ENCODE peak calls at places on chromosomes 4 and X, in nine cellular contexts. One of them, this sample, is unnamed.

GRCh38 chr4:27807207-27807606 is 946.6 kb downstream of the STIM2 start:
- DNase-seq in lower leg skin: no peak
- DNase-seq in endothelial cell of umbilical vein: no peak
- DNase-seq in NCI-H460: no peak
- DNase-seq in pancreas: no peak
- DNase-seq in lung microvascular endothelial cell: no peak
- DNase-seq in heart right ventricle: no peak
- DNase-seq in T-helper 2 cell: no peak
- DNase-seq in T-cell: no peak
- DNase-seq in this sample: no peak

GRCh38 chrX:118807151-118808017 is 16.2 kb upstream of the ZCCHC12 start:
- DNase-seq in T-helper 2 cell: no peak
- DNase-seq in lung microvascular endothelial cell: peak; percentile 75
- DNase-seq in lower leg skin: no peak
- DNase-seq in T-cell: peak; percentile 28
- DNase-seq in pancreas: no peak
- DNase-seq in endothelial cell of umbilical vein: peak; percentile 50
- DNase-seq in NCI-H460: peak; percentile 55
- DNase-seq in heart right ventricle: peak; percentile 17
- DNase-seq in this sample: peak; percentile 65

GRCh38 chr4:3261411-3262207 is 12.7 kb downstream of the MSANTD1 start:
- DNase-seq in lung microvascular endothelial cell: no peak
- DNase-seq in T-cell: no peak
- DNase-seq in pancreas: no peak
- DNase-seq in lower leg skin: peak; percentile 81
- DNase-seq in endothelial cell of umbilical vein: no peak
- DNase-seq in NCI-H460: no peak
- DNase-seq in T-helper 2 cell: no peak
- DNase-seq in heart right ventricle: peak; percentile 2
- DNase-seq in this sample: no peak

GRCh38 chr4:182885738-182886077 is 31.5 kb downstream of the DCTD start:
- DNase-seq in T-cell: no peak
- DNase-seq in pancreas: no peak
- DNase-seq in NCI-H460: no peak
- DNase-seq in lower leg skin: no peak
- DNase-seq in heart right ventricle: no peak
- DNase-seq in lung microvascular endothelial cell: no peak
- DNase-seq in T-helper 2 cell: no peak
- DNase-seq in endothelial cell of umbilical vein: no peak
- DNase-seq in this sample: no peak

GRCh38 chr4:28788929-28789490 is 1928.4 kb downstream of the STIM2 start:
- DNase-seq in lower leg skin: no peak
- DNase-seq in T-cell: no peak
- DNase-seq in NCI-H460: no peak
- DNase-seq in heart right ventricle: no peak
- DNase-seq in lung microvascular endothelial cell: no peak
- DNase-seq in pancreas: no peak
- DNase-seq in endothelial cell of umbilical vein: no peak
- DNase-seq in T-helper 2 cell: no peak
- DNase-seq in this sample: no peak

GRCh38 chr4:170017252-170017651 is 8.9 kb downstream of the MFAP3L start:
- DNase-seq in T-helper 2 cell: no peak
- DNase-seq in lung microvascular endothelial cell: no peak
- DNase-seq in lower leg skin: no peak
- DNase-seq in T-cell: no peak
- DNase-seq in pancreas: no peak
- DNase-seq in heart right ventricle: no peak
- DNase-seq in NCI-H460: no peak
- DNase-seq in endothelial cell of umbilical vein: no peak
- DNase-seq in this sample: no peak

GRCh38 chr4:95155759-95156451 is 392.9 kb downstream of the UNC5C start:
- DNase-seq in NCI-H460: peak; percentile 22
- DNase-seq in heart right ventricle: no peak
- DNase-seq in T-helper 2 cell: no peak
- DNase-seq in lung microvascular endothelial cell: peak; percentile 38
- DNase-seq in T-cell: no peak
- DNase-seq in pancreas: no peak
- DNase-seq in lower leg skin: no peak
- DNase-seq in endothelial cell of umbilical vein: peak; percentile 52
- DNase-seq in this sample: peak; percentile 42

GRCh38 chr4:88629826-88630225 is 37.5 kb downstream of the HERC3 start:
- DNase-seq in T-helper 2 cell: no peak
- DNase-seq in NCI-H460: no peak
- DNase-seq in T-cell: no peak
- DNase-seq in pancreas: no peak
- DNase-seq in lung microvascular endothelial cell: no peak
- DNase-seq in lower leg skin: no peak
- DNase-seq in endothelial cell of umbilical vein: no peak
- DNase-seq in heart right ventricle: no peak
- DNase-seq in this sample: no peak

GRCh38 chrX:77061022-77061421 is 386.2 kb upstream of the FGF16 start:
- DNase-seq in lung microvascular endothelial cell: no peak
- DNase-seq in heart right ventricle: no peak
- DNase-seq in T-cell: no peak
- DNase-seq in lower leg skin: no peak
- DNase-seq in NCI-H460: no peak
- DNase-seq in endothelial cell of umbilical vein: no peak
- DNase-seq in pancreas: no peak
- DNase-seq in T-helper 2 cell: no peak
- DNase-seq in this sample: no peak

GRCh38 chr4:162912482-162912881 is 254.2 kb downstream of the NAF1 start:
- DNase-seq in lower leg skin: no peak
- DNase-seq in NCI-H460: no peak
- DNase-seq in lung microvascular endothelial cell: no peak
- DNase-seq in endothelial cell of umbilical vein: no peak
- DNase-seq in pancreas: no peak
- DNase-seq in heart right ventricle: no peak
- DNase-seq in T-cell: no peak
- DNase-seq in T-helper 2 cell: no peak
- DNase-seq in this sample: no peak

GRCh38 chr4:53558981-53559620 is 32.2 kb downstream of the LNX1 start:
- DNase-seq in T-cell: no peak
- DNase-seq in lower leg skin: no peak
- DNase-seq in lung microvascular endothelial cell: peak; percentile 50
- DNase-seq in endothelial cell of umbilical vein: peak; percentile 44
- DNase-seq in T-helper 2 cell: no peak
- DNase-seq in pancreas: no peak
- DNase-seq in heart right ventricle: no peak
- DNase-seq in NCI-H460: no peak
- DNase-seq in this sample: no peak

GRCh38 chr4:113383111-113383785 is 333.8 kb downstream of the ANK2 start:
- DNase-seq in endothelial cell of umbilical vein: peak; percentile 82
- DNase-seq in T-helper 2 cell: no peak
- DNase-seq in pancreas: no peak
- DNase-seq in lung microvascular endothelial cell: peak; percentile 84
- DNase-seq in heart right ventricle: peak; percentile 55
- DNase-seq in T-cell: no peak
- DNase-seq in lower leg skin: no peak
- DNase-seq in NCI-H460: no peak
- DNase-seq in this sample: peak; percentile 97

GRCh38 chr4:184978211-184978610 is 40.1 kb upstream of the HELT start:
- DNase-seq in NCI-H460: peak; percentile 6
- DNase-seq in lower leg skin: peak; percentile 72
- DNase-seq in lung microvascular endothelial cell: no peak
- DNase-seq in T-helper 2 cell: no peak
- DNase-seq in pancreas: no peak
- DNase-seq in endothelial cell of umbilical vein: no peak
- DNase-seq in heart right ventricle: peak; percentile 66
- DNase-seq in T-cell: no peak
- DNase-seq in this sample: no peak

GRCh38 chr4:37279894-37280592 is 35.5 kb downstream of the NWD2 start:
- DNase-seq in NCI-H460: no peak
- DNase-seq in lower leg skin: no peak
- DNase-seq in T-cell: no peak
- DNase-seq in endothelial cell of umbilical vein: no peak
- DNase-seq in pancreas: no peak
- DNase-seq in T-helper 2 cell: no peak
- DNase-seq in heart right ventricle: no peak
- DNase-seq in lung microvascular endothelial cell: no peak
- DNase-seq in this sample: no peak

GRCh38 chr4:136690363-136690762 is 841.9 kb downstream of the PCDH18 start:
- DNase-seq in T-helper 2 cell: no peak
- DNase-seq in lower leg skin: no peak
- DNase-seq in T-cell: no peak
- DNase-seq in pancreas: no peak
- DNase-seq in lung microvascular endothelial cell: no peak
- DNase-seq in NCI-H460: peak; percentile 2
- DNase-seq in endothelial cell of umbilical vein: no peak
- DNase-seq in heart right ventricle: no peak
- DNase-seq in this sample: no peak

GRCh38 chr4:186191266-186192067 is at the start of gene CYP4V2:
- DNase-seq in T-cell: peak; percentile 80
- DNase-seq in T-helper 2 cell: peak; percentile 88
- DNase-seq in lung microvascular endothelial cell: peak; percentile 76
- DNase-seq in lower leg skin: peak; percentile 95
- DNase-seq in pancreas: peak; percentile 88
- DNase-seq in endothelial cell of umbilical vein: peak; percentile 28
- DNase-seq in heart right ventricle: peak; percentile 84
- DNase-seq in NCI-H460: peak; percentile 63
- DNase-seq in this sample: peak; percentile 85

GRCh38 chr4:111618908-111619307 is 526.3 kb upstream of the FAM241A start:
- DNase-seq in T-cell: no peak
- DNase-seq in endothelial cell of umbilical vein: peak; percentile 10
- DNase-seq in pancreas: no peak
- DNase-seq in NCI-H460: no peak
- DNase-seq in lower leg skin: no peak
- DNase-seq in heart right ventricle: no peak
- DNase-seq in lung microvascular endothelial cell: no peak
- DNase-seq in T-helper 2 cell: no peak
- DNase-seq in this sample: peak; percentile 30

GRCh38 chrX:37047776-37048175 is 39.6 kb downstream of the FAM47C start:
- DNase-seq in T-helper 2 cell: no peak
- DNase-seq in heart right ventricle: no peak
- DNase-seq in pancreas: no peak
- DNase-seq in T-cell: no peak
- DNase-seq in NCI-H460: no peak
- DNase-seq in endothelial cell of umbilical vein: no peak
- DNase-seq in lung microvascular endothelial cell: no peak
- DNase-seq in lower leg skin: no peak
- DNase-seq in this sample: no peak

GRCh38 chr4:4801013-4801412 is 58.5 kb upstream of the MSX1 start:
- DNase-seq in pancreas: no peak
- DNase-seq in lower leg skin: no peak
- DNase-seq in heart right ventricle: no peak
- DNase-seq in lung microvascular endothelial cell: no peak
- DNase-seq in T-cell: no peak
- DNase-seq in NCI-H460: no peak
- DNase-seq in T-helper 2 cell: no peak
- DNase-seq in endothelial cell of umbilical vein: no peak
- DNase-seq in this sample: no peak

GRCh38 chr4:38056024-38056685 is 96.0 kb downstream of the PTTG2 start:
- DNase-seq in lower leg skin: no peak
- DNase-seq in lung microvascular endothelial cell: peak; percentile 97
- DNase-seq in T-cell: no peak
- DNase-seq in heart right ventricle: peak; percentile 54
- DNase-seq in endothelial cell of umbilical vein: peak; percentile 53
- DNase-seq in NCI-H460: no peak
- DNase-seq in T-helper 2 cell: no peak
- DNase-seq in pancreas: no peak
- DNase-seq in this sample: no peak

GRCh38 chr4:169315530-169316306 is 45.0 kb upstream of the SH3RF1 start:
- DNase-seq in NCI-H460: no peak
- DNase-seq in lower leg skin: no peak
- DNase-seq in T-cell: no peak
- DNase-seq in pancreas: no peak
- DNase-seq in lung microvascular endothelial cell: peak; percentile 17
- DNase-seq in heart right ventricle: no peak
- DNase-seq in endothelial cell of umbilical vein: peak; percentile 30
- DNase-seq in T-helper 2 cell: no peak
- DNase-seq in this sample: no peak

GRCh38 chrX:32026772-32027171 is 954.9 kb upstream of the FTHL17 start:
- DNase-seq in endothelial cell of umbilical vein: no peak
- DNase-seq in NCI-H460: no peak
- DNase-seq in T-cell: no peak
- DNase-seq in pancreas: no peak
- DNase-seq in lung microvascular endothelial cell: no peak
- DNase-seq in heart right ventricle: no peak
- DNase-seq in T-helper 2 cell: no peak
- DNase-seq in lower leg skin: no peak
- DNase-seq in this sample: no peak

GRCh38 chrX:24204331-24204730 is 54.8 kb downstream of the ZFX start:
- DNase-seq in NCI-H460: no peak
- DNase-seq in heart right ventricle: no peak
- DNase-seq in T-helper 2 cell: no peak
- DNase-seq in T-cell: no peak
- DNase-seq in pancreas: no peak
- DNase-seq in lower leg skin: no peak
- DNase-seq in endothelial cell of umbilical vein: no peak
- DNase-seq in lung microvascular endothelial cell: no peak
- DNase-seq in this sample: no peak

GRCh38 chr4:629636-629915 is 4.2 kb downstream of the PDE6B start:
- DNase-seq in T-cell: no peak
- DNase-seq in lower leg skin: no peak
- DNase-seq in T-helper 2 cell: no peak
- DNase-seq in NCI-H460: no peak
- DNase-seq in heart right ventricle: no peak
- DNase-seq in lung microvascular endothelial cell: no peak
- DNase-seq in endothelial cell of umbilical vein: no peak
- DNase-seq in pancreas: no peak
- DNase-seq in this sample: no peak

GRCh38 chr4:106315476-106315967 is 487 bp downstream of the TBCK start:
- DNase-seq in pancreas: no peak
- DNase-seq in T-helper 2 cell: peak; percentile 35
- DNase-seq in lung microvascular endothelial cell: no peak
- DNase-seq in heart right ventricle: no peak
- DNase-seq in endothelial cell of umbilical vein: no peak
- DNase-seq in NCI-H460: peak; percentile 12
- DNase-seq in lower leg skin: no peak
- DNase-seq in T-cell: no peak
- DNase-seq in this sample: peak; percentile 23

GRCh38 chr4:37827030-37827705 is 682 bp downstream of the PGM2 start:
- DNase-seq in pancreas: no peak
- DNase-seq in lung microvascular endothelial cell: no peak
- DNase-seq in T-cell: no peak
- DNase-seq in endothelial cell of umbilical vein: peak; percentile 71
- DNase-seq in lower leg skin: peak; percentile 88
- DNase-seq in T-helper 2 cell: no peak
- DNase-seq in NCI-H460: no peak
- DNase-seq in heart right ventricle: peak; percentile 12
- DNase-seq in this sample: no peak

GRCh38 chrX:109393859-109394258 is 88.0 kb downstream of the GUCY2F start:
- DNase-seq in lower leg skin: no peak
- DNase-seq in T-helper 2 cell: no peak
- DNase-seq in heart right ventricle: no peak
- DNase-seq in NCI-H460: no peak
- DNase-seq in pancreas: no peak
- DNase-seq in endothelial cell of umbilical vein: no peak
- DNase-seq in lung microvascular endothelial cell: no peak
- DNase-seq in T-cell: no peak
- DNase-seq in this sample: peak; percentile 8

GRCh38 chr4:10243856-10244255 is 127.3 kb upstream of the WDR1 start:
- DNase-seq in pancreas: no peak
- DNase-seq in lower leg skin: no peak
- DNase-seq in endothelial cell of umbilical vein: no peak
- DNase-seq in T-helper 2 cell: no peak
- DNase-seq in T-cell: no peak
- DNase-seq in lung microvascular endothelial cell: no peak
- DNase-seq in NCI-H460: no peak
- DNase-seq in heart right ventricle: no peak
- DNase-seq in this sample: no peak

GRCh38 chr4:183328832-183329231 is 6.6 kb upstream of the CLDN24 start:
- DNase-seq in T-helper 2 cell: no peak
- DNase-seq in T-cell: no peak
- DNase-seq in NCI-H460: no peak
- DNase-seq in pancreas: no peak
- DNase-seq in endothelial cell of umbilical vein: peak; percentile 37
- DNase-seq in lung microvascular endothelial cell: peak; percentile 31
- DNase-seq in heart right ventricle: no peak
- DNase-seq in lower leg skin: no peak
- DNase-seq in this sample: peak; percentile 30

GRCh38 chr4:177596035-177596434 is 153.8 kb upstream of the AGA start:
- DNase-seq in T-helper 2 cell: no peak
- DNase-seq in heart right ventricle: no peak
- DNase-seq in pancreas: peak; percentile 58
- DNase-seq in lower leg skin: peak; percentile 85
- DNase-seq in T-cell: no peak
- DNase-seq in lung microvascular endothelial cell: no peak
- DNase-seq in endothelial cell of umbilical vein: no peak
- DNase-seq in NCI-H460: peak; percentile 47
- DNase-seq in this sample: peak; percentile 32

GRCh38 chr4:2352171-2352570 is 66.3 kb downstream of the ZFYVE28 start:
- DNase-seq in T-cell: no peak
- DNase-seq in endothelial cell of umbilical vein: no peak
- DNase-seq in heart right ventricle: peak; percentile 1
- DNase-seq in T-helper 2 cell: no peak
- DNase-seq in lower leg skin: peak; percentile 45
- DNase-seq in lung microvascular endothelial cell: no peak
- DNase-seq in pancreas: no peak
- DNase-seq in NCI-H460: no peak
- DNase-seq in this sample: no peak